ENCODE peak calls at places on chromosomes 2 and 18, in five cellular contexts. K is activated CD8-positive, alpha-beta memory T cell treated with anti-CD3 and anti-CD28 coated beads, Interleukin-2, amount 10 ng/mL, durations not matched to agents 7 days and 5 days; J is Kasumi-1; B is AG10803; H is H4. V is an unnamed sample.

GRCh38 chr2:127485051-127485693 is 41.1 kb downstream of the IWS1 start:
- DNase-seq in K (no peak), J (peak), B (no peak), H (no peak), V (no peak)

GRCh38 chr2:238136820-238137537 is 1.5 kb upstream of the KLHL30 start:
- DNase-seq in K (no peak), J (no peak), B (peak), H (peak), V (no peak)

GRCh38 chr18:44598514-44598913 is 82.2 kb upstream of the SETBP1 start:
- DNase-seq in K (no peak), J (no peak), B (no peak), H (no peak), V (no peak)

GRCh38 chr2:238122287-238123217 is 15.9 kb upstream of the KLHL30 start:
- DNase-seq in K (no peak), J (no peak), B (no peak), H (no peak), V (no peak)

GRCh38 chr18:5768454-5768853 is 126.9 kb downstream of the TMEM200C start:
- DNase-seq in K (no peak), J (no peak), B (no peak), H (no peak), V (no peak)

GRCh38 chr2:156999657-157000056 is 257.8 kb upstream of the GALNT5 start:
- DNase-seq in K (no peak), J (no peak), B (no peak), H (no peak), V (no peak)

GRCh38 chr2:194301946-194302345 is 1355.1 kb upstream of the SLC39A10 start:
- DNase-seq in K (no peak), J (no peak), B (no peak), H (no peak), V (no peak)

GRCh38 chr18:35220424-35220823 is 20.4 kb upstream of the ZNF397 start:
- DNase-seq in K (no peak), J (no peak), B (no peak), H (no peak), V (no peak)

GRCh38 chr2:37326866-37327634 is 2.4 kb upstream of the PRKD3 start:
- DNase-seq in K (no peak), J (no peak), B (no peak), H (no peak), V (no peak)

GRCh38 chr18:6414723-6415362 is at the start of gene L3MBTL4:
- DNase-seq in K (no peak), J (no peak), B (no peak), H (no peak), V (peak)

GRCh38 chr2:42421157-42421485 is 60.1 kb upstream of the COX7A2L start:
- DNase-seq in K (no peak), J (no peak), B (no peak), H (no peak), V (no peak)

GRCh38 chr2:44848026-44848425 is 93.5 kb upstream of the SIX3 start:
- DNase-seq in K (no peak), J (no peak), B (no peak), H (no peak), V (no peak)

GRCh38 chr2:212842544-212843185 is 304.1 kb upstream of the ERBB4 start:
- DNase-seq in K (no peak), J (no peak), B (peak), H (peak), V (no peak)

GRCh38 chr2:1393321-1393720 is 19.9 kb upstream of the TPO start:
- DNase-seq in K (no peak), J (no peak), B (no peak), H (no peak), V (no peak)

GRCh38 chr18:49764032-49764431 is 49.3 kb downstream of the ACAA2 start:
- DNase-seq in K (no peak), J (no peak), B (peak), H (no peak), V (no peak)

GRCh38 chr18:75496151-75496550 is 68.6 kb upstream of the SMIM21 start:
- DNase-seq in K (no peak), J (no peak), B (no peak), H (no peak), V (no peak)

GRCh38 chr2:237876951-237877491 is 17.6 kb downstream of the RAMP1 start:
- DNase-seq in K (no peak), J (no peak), B (no peak), H (no peak), V (no peak)

GRCh38 chr2:46704593-46704992 is 211.0 kb downstream of the MCFD2 start:
- DNase-seq in K (no peak), J (no peak), B (no peak), H (no peak), V (no peak)

GRCh38 chr2:135525786-135526185 is 5.2 kb downstream of the ZRANB3 start:
- DNase-seq in K (no peak), J (no peak), B (no peak), H (no peak), V (no peak)

GRCh38 chr2:23412556-23413155 is 27.7 kb downstream of the KLHL29 start:
- DNase-seq in K (no peak), J (no peak), B (peak), H (no peak), V (no peak)

GRCh38 chr2:189516546-189516945 is 64.0 kb downstream of the SLC40A1 start:
- DNase-seq in K (no peak), J (no peak), B (no peak), H (no peak), V (no peak)

GRCh38 chr2:231781798-231782726 is 980 bp upstream of the PDE6D start:
- DNase-seq in K (peak), J (peak), B (peak), H (no peak), V (peak)